ENCODE peak calls at places on chromosomes 7 and 10, in eight cellular contexts. K is endodermal cell, M is heart right ventricle, O is IMR-90, V is pancreas, W is left ventricle myocardium inferior, U is right atrium auricular region, R is body of pancreas. S is an unnamed sample.

GRCh38 chr10:132322621-132323048 is 9.4 kb upstream of the LRRC27 start:
- DNase-seq in K (no peak), M (no peak), O (peak; percentile 30), V (no peak), W (no peak), U (no peak), R (no peak), S (peak; percentile 53)

GRCh38 chr10:69629897-69630650 is at the start of gene FAM241B:
- DNase-seq in K (peak; percentile 93), M (peak; percentile 64), O (peak; percentile 5), V (peak; percentile 78), W (peak; percentile 33), U (peak; percentile 57), R (peak; percentile 86), S (no peak)

GRCh38 chr7:139730746-139731612 is 46.8 kb downstream of the HIPK2 start:
- DNase-seq in K (peak; percentile 23), M (peak; percentile 72), O (peak; percentile 72), V (no peak), W (peak; percentile 80), U (peak; percentile 80), R (peak; percentile 65), S (peak; percentile 60)

GRCh38 chr7:139055674-139056073 is 19.8 kb upstream of the ZC3HAV1L start:
- DNase-seq in K (no peak), M (no peak), O (no peak), V (no peak), W (no peak), U (no peak), R (no peak), S (no peak)

GRCh38 chr10:48554668-48555067 is 50.2 kb downstream of the ARHGAP22 start:
- DNase-seq in K (peak; percentile 43), M (no peak), O (peak; percentile 51), V (no peak), W (no peak), U (peak; percentile 57), R (no peak), S (no peak)

GRCh38 chr10:103693070-103693811 is 162.1 kb downstream of the SH3PXD2A start:
- DNase-seq in K (peak; percentile 60), M (no peak), O (no peak), V (no peak), W (no peak), U (no peak), R (peak; percentile 43), S (no peak)

GRCh38 chr10:114634607-114634974 is 23.5 kb downstream of the ABLIM1 start:
- DNase-seq in K (no peak), M (peak; percentile 46), O (peak; percentile 93), V (peak; percentile 53), W (peak; percentile 54), U (peak; percentile 95), R (peak; percentile 65), S (peak; percentile 90)

GRCh38 chr10:72081210-72081609 is 7.1 kb downstream of the SPOCK2 start:
- DNase-seq in K (no peak), M (no peak), O (no peak), V (no peak), W (no peak), U (no peak), R (no peak), S (no peak)

GRCh38 chr7:139648617-139648932 is 125.1 kb downstream of the CLEC2L start:
- DNase-seq in K (no peak), M (no peak), O (no peak), V (no peak), W (no peak), U (no peak), R (no peak), S (no peak)

GRCh38 chr7:4209126-4209525 is 473.0 kb upstream of the FOXK1 start:
- DNase-seq in K (no peak), M (no peak), O (no peak), V (no peak), W (no peak), U (no peak), R (no peak), S (no peak)

GRCh38 chr7:16268821-16269768 is 152.2 kb downstream of the CRPPA start:
- DNase-seq in K (no peak), M (no peak), O (peak; percentile 83), V (no peak), W (no peak), U (no peak), R (no peak), S (no peak)

GRCh38 chr7:128022631-128023532 is 8.4 kb downstream of the LRRC4 start:
- DNase-seq in K (no peak), M (no peak), O (peak; percentile 81), V (no peak), W (no peak), U (no peak), R (no peak), S (no peak)

GRCh38 chr7:38187794-38188472 is 9.9 kb downstream of the STARD3NL start:
- DNase-seq in K (no peak), M (no peak), O (no peak), V (no peak), W (no peak), U (no peak), R (no peak), S (no peak)

GRCh38 chr7:116354171-116354545 is 143.8 kb downstream of the TES start:
- DNase-seq in K (no peak), M (no peak), O (peak; percentile 92), V (peak; percentile 57), W (peak; percentile 41), U (peak; percentile 74), R (peak; percentile 57), S (peak; percentile 75)

GRCh38 chr10:119425881-119426170 is 116.7 kb downstream of the RGS10 start:
- DNase-seq in K (no peak), M (no peak), O (no peak), V (no peak), W (no peak), U (no peak), R (no peak), S (no peak)

GRCh38 chr10:53839437-53840039 is 961.5 kb downstream of the PCDH15 start:
- DNase-seq in K (no peak), M (no peak), O (peak; percentile 15), V (no peak), W (no peak), U (no peak), R (no peak), S (no peak)

GRCh38 chr7:9507281-9507680 is 1073.9 kb downstream of the NXPH1 start:
- DNase-seq in K (peak; percentile 50), M (no peak), O (no peak), V (no peak), W (no peak), U (no peak), R (peak; percentile 8), S (no peak)

GRCh38 chr10:97154789-97155188 is 31.0 kb downstream of the SLIT1 start:
- DNase-seq in K (peak; percentile 15), M (no peak), O (no peak), V (no peak), W (no peak), U (no peak), R (no peak), S (no peak)

GRCh38 chr7:11120068-11120664 is 146.5 kb downstream of the PHF14 start:
- DNase-seq in K (no peak), M (no peak), O (no peak), V (no peak), W (no peak), U (no peak), R (no peak), S (no peak)

GRCh38 chr7:2440608-2441245 is 35.5 kb downstream of the GRIFIN start:
- DNase-seq in K (no peak), M (no peak), O (no peak), V (peak; percentile 68), W (no peak), U (no peak), R (peak; percentile 74), S (no peak)

GRCh38 chr7:33986951-33987948 is 81.9 kb downstream of the BMPER start:
- DNase-seq in K (no peak), M (no peak), O (peak; percentile 100), V (no peak), W (no peak), U (no peak), R (no peak), S (no peak)

GRCh38 chr7:28447071-28447470 is 34.8 kb downstream of the CREB5 start:
- DNase-seq in K (no peak), M (no peak), O (peak; percentile 58), V (no peak), W (no peak), U (no peak), R (no peak), S (no peak)

GRCh38 chr7:90817846-90818245 is 221.7 kb downstream of the CDK14 start:
- DNase-seq in K (peak; percentile 64), M (no peak), O (no peak), V (no peak), W (no peak), U (no peak), R (no peak), S (no peak)

GRCh38 chr10:1138529-1138928 is 82.3 kb downstream of the WDR37 start:
- DNase-seq in K (no peak), M (no peak), O (no peak), V (no peak), W (no peak), U (no peak), R (no peak), S (no peak)
- H3K4me1 ChIP-seq in K (no peaks in the 10 kb centered on the region), M (no peaks in the 10 kb centered on the region), O (no peaks in the 10 kb centered on the region), V (no peaks in the 10 kb centered on the region), W (no peaks in the 10 kb centered on the region), U (no peaks in the 10 kb centered on the region), R (no peaks in the 10 kb centered on the region), S (no peaks in the 10 kb centered on the region)

DNA sequence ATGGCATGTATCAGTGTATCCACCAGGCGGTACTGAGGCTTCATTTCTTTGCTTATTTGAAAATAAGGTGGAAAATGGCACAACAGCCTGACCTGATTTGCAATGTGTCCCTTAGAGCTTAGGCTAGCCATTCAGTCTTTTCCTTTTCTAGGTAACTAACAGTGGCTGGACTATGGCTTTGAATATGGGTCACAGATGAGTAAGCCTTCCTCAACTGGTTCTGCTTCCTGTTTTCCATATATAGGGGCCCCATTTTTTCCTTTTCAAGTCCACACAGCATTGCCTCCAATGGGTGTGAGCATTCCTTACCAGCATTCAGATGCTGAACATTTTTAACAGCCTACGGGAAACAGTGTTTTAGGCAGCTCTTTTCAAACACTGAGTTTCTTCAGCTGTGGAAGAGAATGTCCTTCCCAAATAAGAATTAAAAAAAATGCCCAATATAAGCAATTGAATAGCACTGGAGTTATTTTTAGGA is 3.9 kb upstream of the ITGB1 start:
- DNase-seq in K (no peak), M (no peak), O (peak; percentile 93), V (no peak), W (no peak), U (no peak), R (no peak), S (no peak)
- TF ChIP-seq CTCF in K (no peak), M (no peak), O (peak; percentile 34), V (no peak), W (peak; percentile 20), U (no peak), R (no peak), S (no peak)

DNA sequence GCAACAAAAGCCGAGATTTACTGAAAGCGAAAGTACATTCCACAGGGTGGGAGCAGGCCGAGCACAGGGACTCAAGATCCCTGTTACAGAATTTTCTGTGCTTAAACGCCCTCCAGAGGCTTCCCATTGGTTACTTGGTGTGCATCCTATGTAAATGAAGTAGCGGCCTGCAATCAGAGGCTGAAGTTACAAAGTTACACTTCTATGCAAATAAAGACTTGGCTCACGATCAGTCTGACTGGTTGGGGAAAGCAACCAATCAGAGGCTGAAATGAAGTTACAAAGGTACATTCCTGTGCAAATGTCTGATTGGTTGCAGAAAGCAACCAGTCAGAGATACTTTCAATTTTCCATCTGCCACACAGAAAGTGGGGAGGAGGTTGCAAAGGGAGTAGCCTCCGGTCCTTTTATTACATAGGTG is 4.1 kb downstream of the ACBD7 start:
- DNase-seq in K (peak; percentile 59), M (no peak), O (peak; percentile 92), V (peak; percentile 55), W (no peak), U (peak; percentile 68), R (peak; percentile 61), S (peak; percentile 44)
- H3K27ac ChIP-seq in K (no peak overlapping the region), M (peak overlapping the region; percentile 58), O (peak overlapping the region; percentile 1), V (peak overlapping the region; percentile 61), W (peak overlapping the region; percentile 73), U (peak overlapping the region; percentile 44), R (peak overlapping the region; percentile 64), S (peak overlapping the region; percentile 33)

GRCh38 chr10:26468291-26468690 is 30.1 kb downstream of the APBB1IP start:
- DNase-seq in K (no peak), M (no peak), O (no peak), V (no peak), W (no peak), U (no peak), R (no peak), S (no peak)
- H3K4me1 ChIP-seq in K (no peaks in the 10 kb centered on the region), M (no peaks in the 10 kb centered on the region), O (no peaks in the 10 kb centered on the region), V (no peaks in the 10 kb centered on the region), W (no peaks in the 10 kb centered on the region), U (no peaks in the 10 kb centered on the region), R (peaks cover 7% of the 10 kb centered on the region), S (no peaks in the 10 kb centered on the region)

S was measured in tibial artery.